ENCODE peak calls at places on chromosome 20, in eight cellular contexts. K is tibial artery, R is adrenal gland, V is A549, T is pancreas, H is caudate nucleus, O is WERI-Rb-1, G is Panc1. A is an unnamed sample.

GRCh38 chr20:61443541-61444126 is 191.6 kb downstream of the CDH4 start:
- DNase-seq in T (no peak), R (no peak), K (peak), V (no peak), H (no peak), G (no peak), O (no peak), A (peak)

GRCh38 chr20:29690274-29690673 is 1567.2 kb upstream of the DEFB115 start:
- DNase-seq in R (no peak), O (no peak), G (no peak), K (no peak), H (no peak), V (no peak), T (no peak), A (no peak)

GRCh38 chr20:14477125-14477524 is 139.7 kb upstream of the FLRT3 start:
- DNase-seq in T (no peak), G (no peak), H (no peak), K (no peak), R (no peak), V (no peak), O (no peak), A (peak)

GRCh38 chr20:58652606-58653303 is 1.7 kb downstream of the STX16 start:
- DNase-seq in T (no peak), O (no peak), H (no peak), K (no peak), G (no peak), V (no peak), R (no peak), A (no peak)

GRCh38 chr20:846894-847278 is 13.4 kb downstream of the FAM110A start:
- DNase-seq in G (no peak), V (no peak), O (no peak), K (no peak), R (peak), T (no peak), H (no peak), A (no peak)

GRCh38 chr20:3000852-3001523 is 42.4 kb upstream of the GNRH2 start:
- DNase-seq in O (no peak), R (no peak), K (no peak), H (peak), V (peak), T (no peak), G (no peak), A (no peak)

GRCh38 chr20:8749986-8750385 is 318.9 kb upstream of the PLCB4 start:
- DNase-seq in G (no peak), O (no peak), K (no peak), R (no peak), T (no peak), V (no peak), H (no peak), A (no peak)

GRCh38 chr20:41509316-41509715 is 108.9 kb downstream of the CHD6 start:
- DNase-seq in H (no peak), V (no peak), T (no peak), K (no peak), G (no peak), O (no peak), R (no peak), A (no peak)

GRCh38 chr20:40678286-40678835 is 10.7 kb downstream of the MAFB start:
- DNase-seq in H (no peak), T (no peak), V (no peak), G (no peak), R (no peak), O (no peak), K (no peak), A (no peak)

GRCh38 chr20:25036331-25036936 is 21.5 kb downstream of the ACSS1 start:
- DNase-seq in H (no peak), T (no peak), K (peak), V (no peak), G (no peak), R (no peak), O (no peak), A (no peak)
- H3K27ac ChIP-seq in H (peak), T (no peak), K (peak), V (no peak), G (no peak), R (peak), O (no peak), A (no peak)

DNA sequence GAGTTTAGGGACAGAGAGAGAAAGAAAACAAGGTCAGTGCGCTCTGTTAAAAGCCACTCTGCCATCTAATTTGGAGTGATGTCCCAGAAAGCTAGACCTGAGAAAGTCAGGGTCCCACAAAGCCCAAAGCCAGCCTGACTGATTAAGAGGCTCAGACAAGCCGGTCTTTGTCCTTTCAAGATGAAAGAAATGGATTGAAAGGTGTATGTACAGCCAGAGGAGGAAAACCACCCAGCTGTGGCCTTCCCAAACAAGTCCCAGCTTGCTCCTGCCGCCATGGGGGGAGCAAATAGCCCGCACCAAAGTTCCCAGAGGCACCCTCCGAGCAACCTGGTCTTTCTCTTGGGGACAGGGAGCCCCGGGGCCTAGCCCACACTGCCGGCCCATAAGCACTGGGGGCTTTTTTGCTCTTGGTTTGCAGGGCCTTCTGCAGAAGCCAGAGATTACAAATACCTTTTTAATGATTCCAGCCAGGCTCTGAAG is 3.3 kb downstream of the BMP7 start:
- DNase-seq in G (no peak), R (no peak), V (no peak), O (no peak), K (no peak), H (no peak), T (no peak), A (no peak)
- H3K27ac ChIP-seq in G (no peak), R (no peak), V (no peak), O (no peak), K (no peak), H (peak), T (no peak), A (no peak)

GRCh38 chr20:16531485-16531884 is 41.8 kb downstream of the KIF16B start:
- DNase-seq in G (no peak), O (no peak), T (no peak), R (no peak), H (no peak), K (no peak), V (no peak), A (no peak)
- H3K27ac ChIP-seq in G (no peak), O (no peak), T (no peak), R (no peak), H (no peak), K (no peak), V (peak), A (no peak)

GRCh38 chr20:44187763-44188709 is 1.0 kb upstream of the JPH2 start:
- DNase-seq in K (no peak), T (no peak), V (no peak), H (no peak), G (no peak), O (no peak), R (peak), A (no peak)
- H3K27ac ChIP-seq in K (peak), T (no peak), V (peak), H (no peak), G (peak), O (no peak), R (no peak), A (peak)

DNA sequence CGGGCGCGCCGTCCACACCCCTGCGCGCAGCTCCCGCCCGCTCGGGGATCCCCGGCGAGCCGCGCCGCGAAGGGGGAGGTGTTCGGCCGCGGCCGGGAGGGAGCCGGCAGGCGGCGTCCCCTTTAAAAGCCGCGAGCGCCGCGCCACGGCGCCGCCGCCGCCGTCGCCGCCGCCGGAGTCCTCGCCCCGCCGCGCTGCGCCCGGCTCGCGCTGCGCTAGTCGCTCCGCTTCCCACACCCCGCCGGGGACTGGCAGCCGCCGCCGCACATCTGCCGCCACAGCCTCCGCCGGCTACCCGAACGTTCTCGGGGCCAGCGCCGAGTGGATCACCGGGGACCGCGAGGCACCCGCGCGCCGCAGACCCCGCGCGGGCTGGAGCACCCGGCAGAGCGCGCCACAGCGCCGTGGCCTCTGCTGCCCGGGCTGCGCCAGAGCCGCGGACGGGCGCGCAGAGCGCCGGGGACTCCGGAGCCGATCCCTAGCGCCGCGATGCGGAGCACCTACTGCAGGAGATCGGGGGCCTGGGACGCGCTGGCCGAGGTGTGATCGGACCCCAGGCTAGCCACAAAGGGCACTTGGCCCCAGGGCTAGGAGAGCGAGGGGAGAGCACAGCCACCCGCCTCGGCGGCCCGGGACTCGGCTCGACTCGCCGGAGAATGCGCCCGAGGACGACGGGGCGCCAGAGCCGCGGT is at the start of gene BMP2:
- DNase-seq in R (peak), H (peak), V (peak), O (peak), K (peak), T (peak), G (no peak), A (no peak)
- H3K27ac ChIP-seq in R (peak), H (peak), V (peak), O (no peak), K (peak), T (peak), G (no peak), A (peak)

GRCh38 chr20:47686545-47686944 is 98.7 kb downstream of the SULF2 start:
- DNase-seq in H (no peak), G (no peak), O (no peak), R (peak), K (no peak), T (no peak), V (no peak), A (no peak)

GRCh38 chr20:47689726-47690125 is 95.6 kb downstream of the SULF2 start:
- DNase-seq in K (no peak), R (no peak), O (no peak), H (no peak), V (no peak), G (no peak), T (no peak), A (no peak)

GRCh38 chr20:47684306-47685080 is 100.8 kb downstream of the SULF2 start:
- DNase-seq in O (no peak), R (no peak), H (no peak), K (no peak), V (no peak), T (no peak), G (no peak), A (no peak)

GRCh38 chr20:47688385-47689381 is 96.6 kb downstream of the SULF2 start:
- DNase-seq in O (no peak), T (no peak), H (no peak), G (no peak), K (no peak), V (no peak), R (no peak), A (no peak)

DNA sequence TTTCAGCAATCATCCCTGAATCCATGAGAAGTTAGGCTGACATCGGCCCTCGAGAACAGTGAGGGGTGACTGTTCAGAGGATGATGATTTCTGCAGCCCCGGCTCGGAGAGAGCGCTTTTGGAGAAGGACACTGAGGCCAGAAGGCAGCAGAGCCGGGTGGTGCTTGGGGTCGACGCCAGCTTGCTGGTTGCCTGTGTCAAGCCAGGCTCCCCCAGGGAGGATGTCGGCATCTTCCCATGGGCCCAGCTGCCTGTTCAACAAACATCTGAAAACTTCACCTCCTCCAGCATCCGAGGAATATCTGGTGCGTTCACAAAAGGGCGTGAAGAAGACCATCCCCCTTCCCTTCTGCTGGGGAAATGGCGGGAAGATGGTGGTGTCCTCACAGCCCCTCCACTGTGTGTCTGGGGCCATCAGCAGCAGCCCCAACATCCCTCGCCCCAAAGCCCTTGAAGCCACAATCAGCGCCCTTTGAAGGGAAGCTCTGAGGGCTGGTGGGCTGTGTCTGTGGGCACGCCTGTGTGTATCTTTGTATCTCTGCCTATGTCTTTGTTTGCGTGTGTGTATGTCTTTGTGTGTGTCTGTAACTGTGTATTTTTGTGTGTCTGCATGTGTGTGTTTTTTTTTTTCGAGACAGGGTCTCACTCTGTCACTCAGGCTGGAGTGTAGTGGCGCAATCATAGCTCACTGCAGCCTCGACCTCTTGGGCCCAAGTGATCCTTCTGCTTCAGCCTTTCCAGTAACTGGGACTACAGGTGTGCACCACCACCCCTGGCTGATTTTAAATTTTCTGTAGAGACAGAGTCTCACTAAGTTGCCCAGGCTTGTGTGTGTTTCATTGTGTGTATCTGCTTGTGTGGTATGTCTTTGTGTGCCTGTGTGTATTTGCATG is 97.9 kb downstream of the SULF2 start:
- DNase-seq in K (no peak), T (no peak), V (no peak), G (no peak), O (no peak), R (no peak), H (no peak), A (no peak)
- H3K27ac ChIP-seq in K (no peak), T (no peak), V (peak), G (no peak), O (no peak), R (no peak), H (no peak), A (no peak)

GRCh38 chr20:63232235-63233060 is 3.3 kb upstream of the BIRC7 start:
- DNase-seq in G (peak), R (no peak), K (no peak), V (peak), H (no peak), O (no peak), T (no peak), A (no peak)
- H3K27ac ChIP-seq in G (peak), R (no peak), K (no peak), V (peak), H (no peak), O (no peak), T (no peak), A (no peak)

A was measured in epithelial cell of prostate.